ENCODE peak calls at places on chromosomes 5 and 9, in four cellular contexts. A is heart right ventricle; Z is transverse colon; H is CD4-positive, alpha-beta T cell. B is an unnamed sample.

GRCh38 chr9:136323420-136323819 is 3.9 kb upstream of the GPSM1 start:
- DNase-seq in A (peak; percentile 6), Z (peak; percentile 31), H (no peak), B (no peak)

GRCh38 chr5:140113180-140113698 is 670 bp upstream of the PURA start:
- DNase-seq in A (peak; percentile 30), Z (peak; percentile 21), H (peak; percentile 15), B (peak; percentile 13)

GRCh38 chr5:68053202-68053601 is 162.4 kb upstream of the PIK3R1 start:
- DNase-seq in A (no peak), Z (no peak), H (no peak), B (no peak)

GRCh38 chr9:116124472-116125040 is 29.0 kb upstream of the PAPPA start:
- DNase-seq in A (no peak), Z (no peak), H (no peak), B (no peak)

GRCh38 chr5:39233783-39234182 is 14.4 kb upstream of the FYB1 start:
- DNase-seq in A (no peak), Z (no peak), H (no peak), B (no peak)

GRCh38 chr9:2943016-2943415 is 99.1 kb upstream of the PUM3 start:
- DNase-seq in A (no peak), Z (no peak), H (no peak), B (no peak)

GRCh38 chr9:35706951-35707350 is 17.2 kb upstream of the TPM2 start:
- DNase-seq in A (no peak), Z (no peak), H (no peak), B (no peak)

GRCh38 chr5:149128023-149128875 is 13.0 kb upstream of the ABLIM3 start:
- DNase-seq in A (peak; percentile 35), Z (peak; percentile 20), H (no peak), B (no peak)

GRCh38 chr9:90012825-90013425 is 408.1 kb downstream of the GADD45G start:
- DNase-seq in A (no peak), Z (no peak), H (no peak), B (no peak)

GRCh38 chr5:41128291-41128690 is 57.1 kb upstream of the MROH2B start:
- DNase-seq in A (no peak), Z (no peak), H (no peak), B (no peak)

GRCh38 chr9:85248514-85249312 is 493.0 kb downstream of the AGTPBP1 start:
- DNase-seq in A (no peak), Z (no peak), H (no peak), B (no peak)

GRCh38 chr5:132055808-132056609 is 4.4 kb upstream of the IL3 start:
- DNase-seq in A (no peak), Z (no peak), H (no peak), B (peak; percentile 35)

GRCh38 chr5:174581483-174581882 is 142.9 kb upstream of the MSX2 start:
- DNase-seq in A (no peak), Z (no peak), H (no peak), B (no peak)

GRCh38 chr5:137802282-137803210 is 48.4 kb upstream of the HNRNPA0 start:
- DNase-seq in A (no peak), Z (no peak), H (no peak), B (no peak)

GRCh38 chr9:84271004-84271886 is 69.3 kb downstream of the SLC28A3 start:
- DNase-seq in A (peak; percentile 22), Z (peak; percentile 56), H (no peak), B (no peak)

GRCh38 chr5:4097194-4097593 is 501.6 kb downstream of the IRX1 start:
- DNase-seq in A (no peak), Z (no peak), H (no peak), B (no peak)

GRCh38 chr9:2662496-2662895 is 40.9 kb downstream of the VLDLR start:
- DNase-seq in A (no peak), Z (no peak), H (no peak), B (no peak)

GRCh38 chr5:132483661-132484385 is 6.8 kb downstream of the IRF1 start:
- DNase-seq in A (no peak), Z (peak; percentile 6), H (no peak), B (peak; percentile 10)

GRCh38 chr9:28899926-28900325 is 1326.6 kb upstream of the C9orf72 start:
- DNase-seq in A (no peak), Z (no peak), H (no peak), B (no peak)

GRCh38 chr9:2802494-2802921 is 41.4 kb downstream of the PUM3 start:
- DNase-seq in A (no peak), Z (no peak), H (no peak), B (no peak)

GRCh38 chr5:74167206-74167929 is 473.2 kb downstream of the ENC1 start:
- DNase-seq in A (no peak), Z (no peak), H (no peak), B (no peak)

GRCh38 chr5:148729182-148729581 is 74.9 kb upstream of the HTR4 start:
- DNase-seq in A (no peak), Z (peak; percentile 15), H (no peak), B (no peak)

GRCh38 chr9:97529363-97530076 is 28.1 kb downstream of the TMOD1 start:
- DNase-seq in A (no peak), Z (no peak), H (no peak), B (no peak)

GRCh38 chr5:41835625-41836024 is 34.6 kb downstream of the OXCT1 start:
- DNase-seq in A (peak; percentile 36), Z (no peak), H (no peak), B (no peak)

GRCh38 chr5:166165600-166165999 is 2125.8 kb upstream of the WWC1 start:
- DNase-seq in A (no peak), Z (no peak), H (no peak), B (no peak)

GRCh38 chr9:752201-752600 is 89.3 kb upstream of the DMRT1 start:
- DNase-seq in A (no peak), Z (no peak), H (no peak), B (no peak)

GRCh38 chr5:151085517-151086031 is 4.7 kb upstream of the TNIP1 start:
- DNase-seq in A (peak; percentile 52), Z (peak; percentile 77), H (no peak), B (peak; percentile 59)

GRCh38 chr5:17248999-17249634 is 31.7 kb downstream of the BASP1 start:
- DNase-seq in A (no peak), Z (no peak), H (no peak), B (no peak)

GRCh38 chr5:125440905-125441304 is 694.5 kb upstream of the ZNF608 start:
- DNase-seq in A (no peak), Z (no peak), H (no peak), B (no peak)

GRCh38 chr5:33180900-33181299 is 259.9 kb upstream of the TARS1 start:
- DNase-seq in A (no peak), Z (no peak), H (no peak), B (no peak)

DNA sequence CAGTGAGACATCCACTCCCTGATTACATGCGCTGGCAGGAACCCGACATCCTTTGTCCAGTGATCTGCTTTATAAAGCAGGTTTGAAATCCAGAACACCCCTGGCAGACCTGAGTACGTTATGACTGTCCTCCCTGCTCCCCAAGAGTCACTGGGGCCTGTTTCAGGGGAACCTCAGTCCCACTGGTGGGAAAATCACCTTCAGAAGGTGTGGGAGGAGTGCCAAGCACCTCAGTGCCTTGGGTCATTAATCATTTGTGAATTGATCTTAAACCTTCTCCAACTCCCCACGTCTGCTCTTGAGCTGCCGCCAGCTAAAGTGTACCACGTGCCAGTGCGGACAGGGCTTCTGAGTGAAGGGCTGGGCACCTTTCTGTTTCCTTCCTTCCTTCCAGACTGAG is 16.2 kb downstream of the SLC6A3 start:
- DNase-seq in A (no peak), Z (no peak), H (no peak), B (no peak)
- H3K9me3 ChIP-seq in A (peaks cover 49% of the 10 kb centered on the region), Z (peaks cover 20% of the 10 kb centered on the region), H (peaks cover 35% of the 10 kb centered on the region), B (no peaks in the 10 kb centered on the region)

DNA sequence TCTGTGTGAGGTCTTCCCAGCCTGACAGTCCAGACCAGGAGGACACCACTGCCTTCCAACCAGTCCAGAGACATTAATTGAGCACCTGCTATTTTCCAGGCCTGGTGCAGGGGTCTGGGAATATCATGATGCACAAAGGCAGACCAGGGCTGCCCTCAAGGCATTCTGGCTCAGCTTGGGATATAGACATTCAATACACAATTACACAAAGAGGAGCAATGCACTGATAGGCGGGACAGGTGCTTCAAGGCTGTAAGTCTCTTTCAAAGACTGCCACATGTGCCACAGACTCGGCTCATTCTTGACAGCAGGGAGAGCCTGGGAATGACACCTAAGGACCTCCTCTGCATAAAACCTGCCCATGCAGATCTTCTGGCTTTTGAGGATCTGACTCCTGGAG is 158.6 kb downstream of the C5orf15 start:
- DNase-seq in A (no peak), Z (no peak), H (no peak), B (no peak)
- H3K9me3 ChIP-seq in A (no peaks in the 10 kb centered on the region), Z (no peaks in the 10 kb centered on the region), H (no peaks in the 10 kb centered on the region), B (no peaks in the 10 kb centered on the region)

GRCh38 chr9:102237520-102237919 is 499.1 kb upstream of the GRIN3A start:
- DNase-seq in A (no peak), Z (no peak), H (no peak), B (no peak)
- H3K9me3 ChIP-seq in A (no peaks in the 10 kb centered on the region), Z (no peaks in the 10 kb centered on the region), H (no peaks in the 10 kb centered on the region), B (no peaks in the 10 kb centered on the region)

GRCh38 chr9:122656378-122656777 is 1.0 kb downstream of the OR1B1 start:
- DNase-seq in A (no peak), Z (no peak), H (no peak), B (no peak)

GRCh38 chr9:122661416-122661815 is at the start of gene OR1L1:
- DNase-seq in A (no peak), Z (no peak), H (no peak), B (no peak)

GRCh38 chr9:122657527-122657926 is at the start of gene OR1B1:
- DNase-seq in A (no peak), Z (no peak), H (no peak), B (no peak)
- H3K9me3 ChIP-seq in A (no peaks in the 10 kb centered on the region), Z (no peaks in the 10 kb centered on the region), H (no peaks in the 10 kb centered on the region), B (no peaks in the 10 kb centered on the region)

DNA sequence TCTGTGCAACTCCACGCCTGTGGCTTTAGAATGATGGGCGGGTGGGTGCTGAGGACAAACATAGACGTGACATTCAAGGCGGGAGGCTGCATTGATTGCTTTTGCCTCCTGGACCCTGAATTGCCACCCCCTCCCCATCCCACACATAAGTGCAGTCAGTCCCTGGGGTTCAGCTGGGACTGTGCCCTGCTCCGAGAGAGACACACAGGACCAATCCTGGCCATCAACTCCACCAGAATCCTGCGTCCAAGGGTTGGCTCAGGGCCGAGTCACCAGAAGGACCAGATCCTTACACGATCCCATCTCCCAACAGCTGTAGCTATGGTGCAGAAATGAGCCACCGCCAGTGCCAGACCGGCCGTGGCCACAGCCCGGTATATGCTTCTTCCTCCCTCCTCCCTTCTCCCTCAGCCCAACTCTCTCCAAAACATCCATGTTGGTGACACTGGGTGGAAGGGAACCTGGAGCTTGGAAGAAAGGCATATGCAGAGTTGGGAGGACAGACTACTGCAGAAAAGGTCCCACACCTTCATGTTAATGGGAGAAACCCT is 27.4 kb downstream of the IRX2 start:
- DNase-seq in A (no peak), Z (no peak), H (no peak), B (no peak)
- H3K9me3 ChIP-seq in A (no peaks in the 10 kb centered on the region), Z (no peaks in the 10 kb centered on the region), H (no peaks in the 10 kb centered on the region), B (no peaks in the 10 kb centered on the region)

GRCh38 chr5:153938131-153938842 is 100.4 kb downstream of the FAM114A2 start:
- DNase-seq in A (no peak), Z (no peak), H (no peak), B (no peak)
- H3K9me3 ChIP-seq in A (peaks cover 75% of the 10 kb centered on the region), Z (peaks cover 29% of the 10 kb centered on the region), H (peaks cover 47% of the 10 kb centered on the region), B (peaks cover 5% of the 10 kb centered on the region)

B was measured in T-helper 17 cell.